ENCODE peak calls at places on chromosomes 12 and 14, in six cellular contexts. D is tibial artery, C is thyroid gland, A is RWPE1, E is tibial nerve, V is lung. K is an unnamed sample.

GRCh38 chr12:12899530-12900380 is 8.4 kb downstream of the GPRC5A start:
- DNase-seq in D (peak; percentile 57), C (peak; percentile 67), A (peak; percentile 49), E (peak; percentile 55), V (no peak), K (no peak)

GRCh38 chr12:401235-402126 is at the start of gene CCDC77:
- DNase-seq in D (peak; percentile 87), C (peak; percentile 89), A (peak; percentile 98), E (peak; percentile 88), V (peak; percentile 92), K (peak; percentile 88)

GRCh38 chr12:97229036-97229435 is 233.6 kb upstream of the RMST start:
- DNase-seq in D (no peak), C (no peak), A (no peak), E (no peak), V (no peak), K (no peak)

GRCh38 chr12:49621651-49622500 is 1.5 kb upstream of the PRPF40B start:
- DNase-seq in D (no peak), C (no peak), A (no peak), E (no peak), V (no peak), K (no peak)

GRCh38 chr14:94545131-94545841 is 16.0 kb upstream of the SERPINA4 start:
- DNase-seq in D (no peak), C (no peak), A (no peak), E (no peak), V (no peak), K (no peak)

GRCh38 chr14:74619672-74620131 is 7.7 kb upstream of the LTBP2 start:
- DNase-seq in D (peak; percentile 95), C (peak; percentile 56), A (peak; percentile 45), E (peak; percentile 88), V (peak; percentile 46), K (peak; percentile 57)

GRCh38 chr12:1044697-1045096 is 53.7 kb downstream of the ERC1 start:
- DNase-seq in D (no peak), C (no peak), A (peak; percentile 62), E (no peak), V (no peak), K (no peak)

GRCh38 chr14:75450381-75451276 is 22.8 kb downstream of the JDP2 start:
- DNase-seq in D (no peak), C (peak; percentile 95), A (peak; percentile 84), E (no peak), V (peak; percentile 75), K (peak; percentile 89)

GRCh38 chr12:4270670-4271432 is 2.7 kb upstream of the CCND2 start:
- DNase-seq in D (peak; percentile 64), C (peak; percentile 51), A (peak; percentile 19), E (peak; percentile 56), V (peak; percentile 54), K (peak; percentile 74)

GRCh38 chr14:60926002-60926401 is 54.9 kb downstream of the TRMT5 start:
- DNase-seq in D (no peak), C (no peak), A (no peak), E (no peak), V (no peak), K (no peak)

GRCh38 chr12:53053223-53054111 is 3.6 kb downstream of the TNS2 start:
- DNase-seq in D (peak; percentile 72), C (peak; percentile 89), A (no peak), E (no peak), V (peak; percentile 84), K (peak; percentile 90)

GRCh38 chr14:80310950-80311349 is 99.6 kb upstream of the DIO2 start:
- DNase-seq in D (no peak), C (no peak), A (no peak), E (no peak), V (no peak), K (no peak)

GRCh38 chr12:110849748-110850403 is 3.1 kb downstream of the CCDC63 start:
- DNase-seq in D (no peak), C (no peak), A (no peak), E (no peak), V (no peak), K (no peak)

GRCh38 chr14:71576472-71576871 is 355.8 kb upstream of the RGS6 start:
- DNase-seq in D (no peak), C (no peak), A (no peak), E (no peak), V (no peak), K (no peak)

GRCh38 chr12:460301-461230 is 827 bp downstream of the B4GALNT3 start:
- DNase-seq in D (peak; percentile 28), C (peak; percentile 32), A (no peak), E (no peak), V (no peak), K (peak; percentile 61)

GRCh38 chr12:112096667-112097066 is 11.9 kb downstream of the NAA25 start:
- DNase-seq in D (no peak), C (no peak), A (peak; percentile 81), E (no peak), V (no peak), K (no peak)

GRCh38 chr14:68726093-68726695 is 66.7 kb downstream of the ZFP36L1 start:
- DNase-seq in D (no peak), C (no peak), A (no peak), E (no peak), V (no peak), K (no peak)

GRCh38 chr12:3836641-3837040 is 36.6 kb downstream of the PARP11 start:
- DNase-seq in D (no peak), C (no peak), A (no peak), E (no peak), V (no peak), K (no peak)

GRCh38 chr12:72000969-72001648 is 62.5 kb downstream of the TPH2 start:
- DNase-seq in D (no peak), C (no peak), A (no peak), E (no peak), V (no peak), K (no peak)

GRCh38 chr14:25246751-25247150 is 196.8 kb upstream of the STXBP6 start:
- DNase-seq in D (no peak), C (no peak), A (no peak), E (no peak), V (no peak), K (no peak)

GRCh38 chr12:116066381-116067230 is 210.9 kb downstream of the MED13L start:
- DNase-seq in D (peak; percentile 33), C (peak; percentile 68), A (peak; percentile 32), E (no peak), V (no peak), K (peak; percentile 52)

GRCh38 chr12:11779286-11779685 is 129.8 kb downstream of the ETV6 start:
- DNase-seq in D (no peak), C (no peak), A (no peak), E (no peak), V (no peak), K (no peak)

GRCh38 chr14:69464829-69465228 is 19.7 kb upstream of the PLEKHD1 start:
- DNase-seq in D (no peak), C (no peak), A (peak; percentile 73), E (no peak), V (no peak), K (no peak)

GRCh38 chr12:3122841-3123678 is 45.9 kb downstream of the TSPAN9 start:
- DNase-seq in D (peak; percentile 57), C (peak; percentile 45), A (peak; percentile 38), E (peak; percentile 14), V (peak; percentile 40), K (no peak)

GRCh38 chr12:113896194-113896593 is 69.9 kb downstream of the RBM19 start:
- DNase-seq in D (no peak), C (no peak), A (no peak), E (no peak), V (no peak), K (no peak)

GRCh38 chr14:81125536-81125935 is 95.2 kb downstream of the GTF2A1 start:
- DNase-seq in D (no peak), C (peak; percentile 92), A (no peak), E (no peak), V (no peak), K (no peak)

GRCh38 chr12:106645074-106645421 is 62.2 kb downstream of the RFX4 start:
- DNase-seq in D (peak; percentile 50), C (peak; percentile 13), A (no peak), E (peak; percentile 74), V (peak; percentile 32), K (no peak)

GRCh38 chr14:73462078-73462715 is 3.9 kb upstream of the NUMB start:
- DNase-seq in D (peak; percentile 33), C (peak; percentile 77), A (no peak), E (no peak), V (peak; percentile 74), K (peak; percentile 86)

GRCh38 chr12:120738252-120739030 is 12.8 kb downstream of the ACADS start:
- DNase-seq in D (no peak), C (no peak), A (no peak), E (no peak), V (no peak), K (no peak)

GRCh38 chr12:14442221-14442881 is 76.9 kb downstream of the ATF7IP start:
- DNase-seq in D (no peak), C (no peak), A (no peak), E (no peak), V (peak; percentile 42), K (no peak)

GRCh38 chr12:14260011-14260993 is 105.2 kb upstream of the ATF7IP start:
- DNase-seq in D (peak; percentile 90), C (peak; percentile 98), A (peak; percentile 67), E (peak; percentile 88), V (peak; percentile 93), K (peak; percentile 86)

GRCh38 chr14:67387195-67387594 is 24.8 kb downstream of the PLEK2 start:
- DNase-seq in D (no peak), C (no peak), A (no peak), E (no peak), V (no peak), K (no peak)

GRCh38 chr14:104084251-104085002 is 1.1 kb upstream of the ASPG start:
- DNase-seq in D (no peak), C (no peak), A (no peak), E (no peak), V (no peak), K (no peak)
- H3K27ac ChIP-seq in D (no peak overlapping the region), C (no peak overlapping the region), A (no peak overlapping the region), E (no peak overlapping the region), V (no peak overlapping the region), K (no peak overlapping the region)

GRCh38 chr12:59087077-59087673 is 166.9 kb upstream of the LRIG3 start:
- DNase-seq in D (no peak), C (peak; percentile 21), A (peak; percentile 39), E (no peak), V (no peak), K (no peak)
- TF ChIP-seq CTCF in D (peak; percentile 44), C (peak; percentile 69), A (no peak), E (peak; percentile 21), V (no peak), K (peak; percentile 56)

GRCh38 chr14:55126089-55126488 is 3.0 kb upstream of the LGALS3 start:
- DNase-seq in D (no peak), C (no peak), A (no peak), E (no peak), V (no peak), K (no peak)
- H3K27ac ChIP-seq in D (peak overlapping the region; percentile 13), C (no peak overlapping the region), A (no peak overlapping the region), E (peak overlapping the region; percentile 1), V (peak overlapping the region; percentile 56), K (peak overlapping the region; percentile 79)

GRCh38 chr14:50342211-50343080 is 30.3 kb downstream of the DMAC2L start:
- DNase-seq in D (peak; percentile 50), C (peak; percentile 75), A (peak; percentile 67), E (peak; percentile 61), V (no peak), K (peak; percentile 39)
- TF ChIP-seq CTCF in D (peak; percentile 29), C (peak; percentile 57), A (peak; percentile 65), E (peak; percentile 29), V (peak; percentile 11), K (peak; percentile 32)

DNA sequence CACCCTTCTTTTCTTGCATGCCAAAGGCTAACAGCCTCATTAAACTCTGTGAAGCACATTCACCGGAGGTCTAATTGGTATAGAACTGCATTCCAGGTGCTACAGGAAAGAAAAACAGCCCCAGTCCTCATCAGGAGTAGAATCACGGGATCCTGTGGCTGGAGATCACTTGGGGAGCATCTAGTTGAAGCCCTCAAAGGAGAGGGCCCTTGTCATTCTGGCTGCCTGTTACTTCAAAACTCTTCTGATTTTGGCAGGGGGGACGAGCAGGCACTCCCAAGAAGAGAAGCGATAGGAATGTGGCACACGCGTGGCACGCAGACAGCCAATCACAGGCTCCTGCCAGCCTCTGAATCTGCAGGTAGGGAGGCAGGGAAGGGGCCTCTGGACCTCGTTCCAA is 154.3 kb downstream of the TTC7B start:
- DNase-seq in D (no peak), C (peak; percentile 76), A (no peak), E (no peak), V (peak; percentile 66), K (no peak)
- H3K27ac ChIP-seq in D (no peak overlapping the region), C (peak overlapping the region; percentile 76), A (no peak overlapping the region), E (no peak overlapping the region), V (no peak overlapping the region), K (peak overlapping the region; percentile 67)

K was measured in Peyer's patch.